ENCODE peak calls at places on chromosomes 3 and 15, in eight cellular contexts. H, L, R, P, F, I, Q and B are unnamed samples.

GRCh38 chr3:17431004-17431403 is 311.4 kb downstream of the TBC1D5 start:
- DNase-seq in I (peak), F (peak), H (no peak), R (no peak), L (no peak), P (no peak), Q (no peak), B (peak)

GRCh38 chr3:124916837-124917409 is 17.6 kb downstream of the MUC13 start:
- DNase-seq in L (no peak), R (no peak), P (no peak), H (no peak), F (no peak), I (no peak), Q (no peak), B (no peak)

GRCh38 chr3:42527368-42527917 is 25.0 kb downstream of the VIPR1 start:
- DNase-seq in L (no peak), H (no peak), R (peak), I (no peak), Q (no peak), F (no peak), P (no peak), B (no peak)

GRCh38 chr3:97793415-97794019 is 28.3 kb upstream of the CRYBG3 start:
- DNase-seq in F (peak), R (peak), I (peak), P (no peak), L (no peak), Q (peak), H (peak), B (peak)

GRCh38 chr3:175485436-175485835 is 626.3 kb downstream of the NAALADL2 start:
- DNase-seq in H (no peak), L (no peak), F (no peak), R (no peak), Q (no peak), I (no peak), P (no peak), B (no peak)

GRCh38 chr15:35430301-35430700 is 115.7 kb downstream of the DPH6 start:
- DNase-seq in L (no peak), H (no peak), Q (no peak), F (no peak), P (no peak), I (no peak), R (no peak), B (no peak)

GRCh38 chr3:97910931-97911351 is 61.3 kb downstream of the RIOX2 start:
- DNase-seq in I (no peak), L (no peak), F (no peak), P (no peak), Q (no peak), R (no peak), H (no peak), B (no peak)

GRCh38 chr3:59709702-59710555 is 660.1 kb upstream of the CFAP20DC start:
- DNase-seq in H (no peak), F (no peak), R (no peak), I (peak), L (no peak), Q (no peak), P (peak), B (no peak)

GRCh38 chr3:8574040-8574669 is 70.4 kb downstream of the SSUH2 start:
- DNase-seq in I (no peak), P (no peak), L (no peak), Q (no peak), F (no peak), H (no peak), R (no peak), B (no peak)

GRCh38 chr3:99602183-99602582 is 36.2 kb upstream of the COL8A1 start:
- DNase-seq in P (peak), R (no peak), I (no peak), F (no peak), L (no peak), H (no peak), Q (no peak), B (no peak)

GRCh38 chr3:126676919-126677705 is 22.2 kb upstream of the TXNRD3 start:
- DNase-seq in P (no peak), L (no peak), I (no peak), R (peak), H (no peak), Q (no peak), F (no peak), B (peak)

GRCh38 chr3:127614928-127615592 is 13.9 kb upstream of the PODXL2 start:
- DNase-seq in F (no peak), H (no peak), R (peak), P (no peak), L (no peak), Q (no peak), I (no peak), B (no peak)

GRCh38 chr15:58221591-58222241 is 83.5 kb downstream of the AQP9 start:
- DNase-seq in I (peak), F (no peak), L (no peak), P (no peak), H (no peak), R (no peak), Q (no peak), B (peak)

GRCh38 chr15:68383161-68384074 is 48.5 kb downstream of the ITGA11 start:
- DNase-seq in F (no peak), H (no peak), Q (no peak), L (peak), P (peak), R (peak), I (peak), B (peak)

GRCh38 chr3:117074833-117075232 is 365.3 kb downstream of the TUSC7 start:
- DNase-seq in F (no peak), H (peak), L (no peak), R (peak), Q (no peak), P (peak), I (no peak), B (peak)

GRCh38 chr3:190070623-190071347 is 49.9 kb downstream of the P3H2 start:
- DNase-seq in Q (no peak), H (peak), P (no peak), R (no peak), I (no peak), L (no peak), F (no peak), B (peak)

GRCh38 chr3:32883817-32884216 is 66.0 kb downstream of the TRIM71 start:
- DNase-seq in I (no peak), R (no peak), P (no peak), L (no peak), Q (no peak), F (no peak), H (no peak), B (no peak)

GRCh38 chr15:57259511-57260143 is 116.7 kb upstream of the CGNL1 start:
- DNase-seq in R (no peak), I (no peak), F (no peak), Q (no peak), P (no peak), H (no peak), L (no peak), B (no peak)

GRCh38 chr15:61063875-61064320 is 165.2 kb downstream of the RORA start:
- DNase-seq in Q (no peak), L (no peak), I (no peak), R (no peak), H (no peak), P (no peak), F (no peak), B (no peak)

GRCh38 chr3:142858043-142858442 is 30.8 kb downstream of the PCOLCE2 start:
- DNase-seq in H (no peak), F (no peak), I (no peak), L (no peak), Q (no peak), R (no peak), P (no peak), B (no peak)

DNA sequence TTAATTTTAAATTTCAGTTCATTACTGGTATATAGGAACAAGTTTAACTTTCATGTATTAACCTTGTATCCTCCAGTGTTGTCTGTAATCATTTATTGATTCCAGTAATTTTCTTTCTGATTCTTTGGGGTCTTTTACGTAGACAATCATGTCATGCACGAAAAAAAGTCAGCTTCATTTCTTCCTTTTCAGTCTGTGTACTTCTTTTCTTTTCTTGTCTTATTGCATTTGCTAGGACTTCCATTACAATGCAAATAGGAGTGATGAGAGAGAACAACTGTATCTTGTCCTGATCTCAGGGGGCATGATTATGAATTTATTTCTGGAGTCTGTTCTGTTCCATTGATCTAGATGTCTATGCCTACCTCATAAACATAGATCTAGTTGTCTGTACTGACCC is 56.5 kb downstream of the STT3B start:
- DNase-seq in H (no peak), Q (no peak), F (no peak), R (no peak), L (no peak), I (no peak), P (no peak), B (no peak)
- H3K4me3 ChIP-seq in H (no peak), Q (no peak), F (no peak), R (no peak), L (no peak), I (no peak), P (no peak), B (no peak)

GRCh38 chr3:10510743-10511432 is 5.5 kb upstream of the ATP2B2 start:
- DNase-seq in Q (no peak), R (no peak), L (no peak), P (no peak), H (no peak), I (no peak), F (no peak), B (no peak)
- TF ChIP-seq CTCF in Q (no peak), R (no peak), L (no peak), P (no peak), H (no peak), I (no peak), F (no peak), B (no peak)

GRCh38 chr15:101200181-101200580 is 51.7 kb downstream of the CHSY1 start:
- DNase-seq in R (no peak), F (no peak), H (no peak), P (no peak), Q (no peak), I (peak), L (no peak), B (no peak)
- H3K4me3 ChIP-seq in R (no peak), F (no peak), H (no peak), P (no peak), Q (no peak), I (peak), L (no peak), B (no peak)

GRCh38 chr3:107927361-107928083 is 163.3 kb downstream of the CD47 start:
- DNase-seq in H (peak), F (peak), P (peak), I (peak), Q (peak), L (peak), R (peak), B (peak)
- TF ChIP-seq CTCF in H (peak), F (peak), P (peak), I (peak), Q (peak), L (peak), R (peak), B (peak)

DNA sequence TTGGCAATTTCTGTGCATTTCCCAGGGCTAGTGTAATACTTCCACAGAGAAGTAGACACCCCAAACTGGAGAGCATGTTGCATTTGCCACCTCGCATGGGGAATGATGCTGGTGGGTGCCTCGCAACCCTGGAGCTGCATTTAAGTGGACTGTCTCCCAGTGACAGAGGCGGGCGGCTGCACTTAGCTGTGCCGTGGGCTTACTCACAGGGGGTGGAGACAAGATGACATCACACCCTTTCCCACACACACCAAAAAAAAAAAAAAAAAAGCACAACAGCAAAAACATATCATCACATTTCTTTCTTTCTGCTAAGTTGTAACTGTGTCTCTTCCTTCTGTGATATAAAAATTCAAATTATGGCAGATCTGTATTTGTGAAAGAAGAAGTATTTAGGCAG is at the start of gene ABI3BP:
- DNase-seq in R (peak), Q (peak), L (peak), F (peak), H (peak), I (peak), P (peak), B (peak)
- H3K4me3 ChIP-seq in R (peak), Q (peak), L (peak), F (peak), H (no peak), I (no peak), P (peak), B (peak)

DNA sequence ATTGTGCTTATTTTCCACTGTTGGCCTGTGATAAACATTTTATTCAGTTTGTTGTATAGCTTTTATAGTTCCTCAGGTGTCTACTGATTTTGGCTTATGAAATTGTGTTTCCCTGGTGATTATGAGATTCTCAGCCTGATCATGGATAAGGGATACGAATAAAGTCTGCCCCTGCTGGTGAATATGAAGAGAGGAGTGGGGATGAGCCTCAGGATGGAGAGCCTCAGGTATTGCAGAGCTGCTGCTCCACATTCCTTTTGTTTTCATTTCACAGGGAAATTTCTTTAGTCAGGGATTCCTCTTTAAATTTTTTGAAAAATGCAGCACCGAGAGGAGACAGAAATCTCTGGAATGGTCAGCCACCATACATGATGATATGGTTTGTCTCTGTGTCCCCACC is 14.7 kb upstream of the RAB6B start:
- DNase-seq in P (no peak), Q (no peak), I (no peak), F (no peak), R (no peak), H (no peak), L (no peak), B (no peak)
- TF ChIP-seq CTCF in P (no peak), Q (peak), I (no peak), F (peak), R (peak), H (no peak), L (no peak), B (no peak)

DNA sequence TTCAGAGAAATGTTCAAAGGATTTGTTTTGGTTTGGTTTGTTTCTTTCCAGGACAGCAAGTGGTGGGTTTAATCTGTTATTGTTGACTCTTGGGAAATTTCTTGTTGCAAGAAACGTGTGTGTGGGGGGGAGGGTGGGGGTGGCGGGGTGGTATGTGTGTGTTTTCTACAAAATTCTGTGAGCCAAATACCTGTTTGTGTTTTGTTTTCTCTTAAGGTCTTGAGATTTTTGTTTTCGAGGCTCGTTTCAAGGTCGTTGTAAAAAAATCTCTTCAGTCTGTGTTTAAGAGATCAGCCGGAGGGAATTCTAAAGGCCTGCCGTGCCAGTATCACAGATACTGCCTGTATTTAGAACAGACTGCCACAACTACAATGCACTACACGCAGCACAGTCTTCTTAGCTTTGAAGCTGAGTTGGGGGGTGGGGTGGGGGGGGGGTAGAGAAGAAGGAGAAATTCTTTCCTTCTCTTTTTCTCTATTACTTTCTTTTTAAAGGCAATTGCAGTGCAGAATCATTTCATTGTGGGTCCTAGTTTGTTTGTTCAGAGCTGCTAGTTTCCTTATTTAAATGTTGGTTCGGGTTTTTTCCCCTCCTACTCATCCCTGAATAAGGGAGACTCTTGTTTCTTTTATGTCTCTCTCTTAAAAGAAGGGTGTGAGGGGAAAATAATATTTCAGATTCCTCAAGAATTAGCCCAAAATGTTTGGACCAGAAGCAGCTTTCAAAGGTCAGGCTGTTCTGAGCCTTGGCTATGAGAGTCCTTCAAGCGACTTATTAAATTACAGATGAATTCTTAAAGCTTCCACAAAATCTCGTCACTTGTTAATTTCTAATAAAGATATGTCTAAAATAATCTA is 1.4 kb upstream of the BCL6 start:
- DNase-seq in H (no peak), P (peak), R (no peak), L (peak), I (no peak), F (no peak), Q (no peak), B (peak)
- H3K4me3 ChIP-seq in H (peak), P (peak), R (peak), L (peak), I (no peak), F (peak), Q (peak), B (no peak)

GRCh38 chr15:51759557-51760070 is 8.2 kb downstream of the TMOD2 start:
- DNase-seq in P (peak), R (peak), I (peak), H (no peak), Q (peak), F (peak), L (peak), B (peak)
- TF ChIP-seq CTCF in P (peak), R (peak), I (peak), H (peak), Q (peak), F (peak), L (no peak), B (peak)